ENCODE peak calls at places on chromosomes 7 and 10, in seven cellular contexts. R is brain microvascular endothelial cell, G is Caco-2, J is H1, Y is kidney, C is testis, W is neural progenitor cell. A is an unnamed sample.

GRCh38 chr7:30436518-30436917 is 42.1 kb downstream of the NOD1 start:
- DNase-seq in R (no peak), G (no peak), J (no peak), Y (peak), C (no peak), W (no peak), A (no peak)

GRCh38 chr10:102776779-102777417 is 33.1 kb downstream of the WBP1L start:
- DNase-seq in R (peak), G (peak), J (peak), Y (peak), C (peak), W (peak), A (no peak)

GRCh38 chr10:44926771-44927751 is 15.9 kb downstream of the TMEM72 start:
- DNase-seq in R (no peak), G (peak), J (no peak), Y (no peak), C (peak), W (no peak), A (no peak)

GRCh38 chr10:104337527-104337984 is 709 bp downstream of the ITPRIP start:
- DNase-seq in R (peak), G (no peak), J (no peak), Y (no peak), C (peak), W (peak), A (peak)

GRCh38 chr7:100396421-100396982 is 23.2 kb downstream of the PILRA start:
- DNase-seq in R (no peak), G (no peak), J (no peak), Y (no peak), C (no peak), W (no peak), A (peak)

GRCh38 chr10:48550977-48551376 is 53.9 kb downstream of the ARHGAP22 start:
- DNase-seq in R (no peak), G (no peak), J (no peak), Y (no peak), C (no peak), W (no peak), A (no peak)

GRCh38 chr7:252216-252965 is 37.6 kb upstream of the FOXL3 start:
- DNase-seq in R (no peak), G (no peak), J (no peak), Y (peak), C (no peak), W (no peak), A (no peak)

GRCh38 chr7:45651056-45651444 is 76.9 kb downstream of the ADCY1 start:
- DNase-seq in R (no peak), G (no peak), J (no peak), Y (no peak), C (no peak), W (no peak), A (no peak)

GRCh38 chr7:26145236-26145635 is 6.8 kb upstream of the NFE2L3 start:
- DNase-seq in R (no peak), G (no peak), J (no peak), Y (no peak), C (no peak), W (no peak), A (no peak)

GRCh38 chr10:97320480-97321031 is 1.5 kb downstream of the FRAT1 start:
- DNase-seq in R (no peak), G (no peak), J (no peak), Y (peak), C (peak), W (no peak), A (no peak)

GRCh38 chr7:110839866-110840265 is 251.1 kb upstream of the LRRN3 start:
- DNase-seq in R (peak), G (no peak), J (no peak), Y (no peak), C (peak), W (peak), A (no peak)

GRCh38 chr10:32095116-32095733 is 39.0 kb upstream of the KIF5B start:
- DNase-seq in R (no peak), G (peak), J (no peak), Y (no peak), C (no peak), W (no peak), A (no peak)

GRCh38 chr10:11547111-11547625 is 64.3 kb downstream of the USP6NL start:
- DNase-seq in R (peak), G (no peak), J (no peak), Y (no peak), C (no peak), W (no peak), A (no peak)

GRCh38 chr7:157010588-157011332 is at the start of gene MNX1:
- DNase-seq in R (no peak), G (peak), J (peak), Y (peak), C (peak), W (peak), A (peak)

GRCh38 chr7:24920702-24921679 is 59.0 kb downstream of the OSBPL3 start:
- DNase-seq in R (no peak), G (no peak), J (no peak), Y (no peak), C (no peak), W (peak), A (no peak)

GRCh38 chr10:45411607-45411940 is 37.6 kb downstream of the ALOX5 start:
- DNase-seq in R (no peak), G (no peak), J (no peak), Y (no peak), C (no peak), W (no peak), A (no peak)

GRCh38 chr10:122298598-122299301 is 27.7 kb downstream of the BTBD16 start:
- DNase-seq in R (peak), G (peak), J (peak), Y (peak), C (peak), W (peak), A (peak)
- H3K4me3 ChIP-seq in R (peak), G (peak), J (no peak), Y (no peak), C (no peak), W (no peak), A (no peak)

GRCh38 chr10:61943699-61944444 is 42.4 kb downstream of the ARID5B start:
- DNase-seq in R (peak), G (no peak), J (no peak), Y (no peak), C (no peak), W (no peak), A (peak)
- TF ChIP-seq CTCF in R (no peak), G (no peak), J (no peak), Y (no peak), C (no peak), W (no peak), A (peak)

DNA sequence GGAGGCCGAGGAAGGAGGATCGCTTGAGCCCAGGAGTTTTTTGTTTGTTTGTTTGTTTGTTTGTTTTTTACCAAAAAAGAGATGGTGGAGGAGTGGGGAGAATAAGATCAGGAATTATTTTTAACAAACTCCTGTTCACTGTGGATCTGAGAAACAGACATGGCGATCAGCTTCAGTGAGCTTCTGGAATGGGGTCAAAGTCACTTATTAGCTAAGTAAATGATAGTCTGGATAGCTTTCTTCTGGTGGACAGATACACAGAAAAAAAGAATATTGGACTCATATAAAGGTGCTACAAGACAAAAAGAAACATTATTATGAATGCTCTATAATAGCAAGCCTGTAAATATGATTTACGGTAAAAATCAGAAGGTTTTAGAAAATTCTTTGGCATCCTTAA is 85.1 kb downstream of the POU6F2 start:
- DNase-seq in R (no peak), G (no peak), J (no peak), Y (no peak), C (no peak), W (no peak), A (no peak)
- H3K4me3 ChIP-seq in R (no peak), G (no peak), J (no peak), Y (no peak), C (no peak), W (no peak), A (no peak)

GRCh38 chr7:137747359-137748031 is 99.3 kb downstream of the DGKI start:
- DNase-seq in R (no peak), G (no peak), J (no peak), Y (no peak), C (no peak), W (no peak), A (no peak)
- TF ChIP-seq CTCF in R (no peak), G (no peak), J (no peak), Y (no peak), C (no peak), W (peak), A (no peak)

GRCh38 chr10:60123668-60124067 is 217.3 kb upstream of the CCDC6 start:
- DNase-seq in R (no peak), G (no peak), J (no peak), Y (no peak), C (no peak), W (no peak), A (no peak)
- H3K4me3 ChIP-seq in R (no peak), G (no peak), J (no peak), Y (no peak), C (no peak), W (no peak), A (no peak)

GRCh38 chr7:134649231-134649775 is 2.6 kb downstream of the BPGM start:
- DNase-seq in R (no peak), G (no peak), J (no peak), Y (no peak), C (no peak), W (no peak), A (no peak)
- TF ChIP-seq CTCF in R (no peak), G (no peak), J (no peak), Y (no peak), C (no peak), W (no peak), A (no peak)